ENCODE peak calls at places on chromosomes 7 and 10, in four cellular contexts. L, C, R and E are unnamed samples.

GRCh38 chr7:140304071-140304799 is 94.1 kb downstream of the SLC37A3 start:
- DNase-seq in R (peak; percentile 9), L (peak; percentile 16), C (no peak), E (peak; percentile 55)

GRCh38 chr10:84265378-84265777 is 20.5 kb downstream of the RGR start:
- DNase-seq in R (no peak), L (no peak), C (no peak), E (no peak)

GRCh38 chr10:2701802-2702201 is 365.5 kb upstream of the PFKP start:
- DNase-seq in C (no peak), R (no peak), L (no peak), E (no peak)

GRCh38 chr7:134622303-134622995 is 24.2 kb upstream of the BPGM start:
- DNase-seq in C (no peak), L (no peak), R (no peak), E (no peak)

GRCh38 chr10:63588436-63589180 is 67.4 kb downstream of the REEP3 start:
- DNase-seq in R (peak; percentile 15), L (peak; percentile 39), C (no peak), E (peak; percentile 30)

GRCh38 chr10:61899997-61900828 is 1.3 kb upstream of the ARID5B start:
- DNase-seq in L (peak; percentile 79), C (peak; percentile 29), R (peak; percentile 91), E (no peak)

GRCh38 chr10:69644658-69645295 is 14.7 kb downstream of the FAM241B start:
- DNase-seq in L (peak; percentile 41), C (peak; percentile 79), R (peak; percentile 59), E (peak; percentile 72)

GRCh38 chr7:128844777-128845311 is 14.6 kb downstream of the FLNC start:
- DNase-seq in C (no peak), R (no peak), L (no peak), E (no peak)

GRCh38 chr7:26397786-26398435 is 106.2 kb downstream of the SNX10 start:
- DNase-seq in C (peak; percentile 73), L (no peak), R (peak; percentile 36), E (peak; percentile 60)

GRCh38 chr7:81871606-81872265 is 101.9 kb upstream of the HGF start:
- DNase-seq in R (no peak), L (no peak), C (no peak), E (no peak)

GRCh38 chr10:101120884-101121660 is 10.0 kb upstream of the TLX1 start:
- DNase-seq in R (no peak), L (no peak), C (peak; percentile 31), E (no peak)

DNA sequence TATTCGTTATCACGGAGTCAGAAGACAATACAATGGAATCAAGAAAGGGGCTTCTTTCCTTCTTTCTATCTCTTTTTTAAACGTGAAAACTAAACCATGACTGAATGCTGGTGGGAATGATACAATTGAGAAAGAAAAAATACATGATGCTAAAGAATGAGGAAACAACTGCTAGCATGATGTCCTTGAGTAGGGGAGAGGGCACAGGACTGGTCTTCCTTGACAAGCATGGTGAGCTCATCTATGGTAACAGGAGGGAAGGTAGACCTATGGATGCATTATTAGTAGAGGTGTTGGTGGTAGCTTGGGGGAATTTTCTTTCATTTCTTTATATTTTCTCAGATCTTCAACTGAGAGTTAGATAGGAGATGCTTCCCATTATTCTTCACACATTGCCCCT is 88.9 kb upstream of the COL1A2 start:
- DNase-seq in L (no peak), R (no peak), C (no peak), E (no peak)
- H3K79me1 ChIP-seq in L (peaks cover 4% of the 10 kb centered on the region), R (no peaks in the 10 kb centered on the region), C (no peaks in the 10 kb centered on the region), E (no peaks in the 10 kb centered on the region)

GRCh38 chr7:98654524-98655272 is 37.6 kb downstream of the NPTX2 start:
- DNase-seq in L (no peak), R (no peak), C (no peak), E (no peak)
- H2BK15ac ChIP-seq in L (no peak overlapping the region), R (no peak overlapping the region), C (no peak overlapping the region), E (no peak overlapping the region)

DNA sequence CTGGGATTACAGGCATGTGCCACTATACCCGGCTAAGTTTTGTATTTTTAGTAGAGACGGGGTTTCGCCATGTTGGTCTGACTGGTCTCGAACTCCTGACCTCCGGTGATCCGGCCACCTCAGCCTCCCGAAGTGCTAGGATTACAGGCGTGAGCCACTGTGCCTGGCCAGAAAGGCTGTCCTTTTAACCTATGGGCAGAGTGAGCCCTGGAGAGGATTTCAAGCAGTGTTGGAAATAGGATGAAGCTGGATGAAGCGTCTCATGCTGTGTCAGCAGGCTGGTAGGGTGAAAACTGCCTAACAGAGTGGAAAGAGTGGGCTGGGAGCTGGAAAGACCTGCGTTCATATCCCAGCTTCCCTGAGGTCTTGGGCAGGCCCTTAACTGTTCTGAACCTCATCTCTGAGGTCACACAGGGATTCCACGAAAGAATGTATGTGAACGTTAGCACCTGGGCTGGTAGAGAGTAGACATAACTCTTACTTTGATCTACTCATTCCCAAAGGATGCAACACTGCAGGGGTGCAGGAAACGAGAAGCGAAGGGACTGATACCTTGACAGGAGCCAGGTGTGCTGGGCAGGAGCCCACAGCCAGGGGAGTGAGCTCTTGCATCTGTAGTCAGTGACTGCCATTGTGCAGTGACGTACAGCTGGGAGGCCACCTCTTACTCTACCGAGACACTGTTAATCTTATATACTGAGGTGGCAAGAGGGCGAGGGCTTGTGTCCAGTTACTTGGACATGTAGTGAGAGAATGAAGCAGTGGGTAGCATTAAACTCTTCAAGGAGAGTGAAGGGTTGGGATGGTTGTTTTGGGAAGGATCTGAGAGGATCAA is 34.2 kb downstream of the WBP1L start:
- DNase-seq in C (peak; percentile 71), R (no peak), L (no peak), E (peak; percentile 59)
- H3K79me1 ChIP-seq in C (no peaks in the 10 kb centered on the region), R (peaks cover 33% of the 10 kb centered on the region), L (peaks cover 49% of the 10 kb centered on the region), E (peaks cover 18% of the 10 kb centered on the region)

GRCh38 chr7:159027091-159027802 is 117.4 kb downstream of the VIPR2 start:
- DNase-seq in C (peak; percentile 20), R (no peak), L (no peak), E (peak; percentile 31)
- H2BK15ac ChIP-seq in C (no peak overlapping the region), R (no peak overlapping the region), L (no peak overlapping the region), E (no peak overlapping the region)

GRCh38 chr7:22187691-22188348 is 169.1 kb downstream of the RAPGEF5 start:
- DNase-seq in L (no peak), R (no peak), C (no peak), E (no peak)

GRCh38 chr7:22185559-22185958 is 171.4 kb downstream of the RAPGEF5 start:
- DNase-seq in L (no peak), C (no peak), R (no peak), E (no peak)

GRCh38 chr7:22183522-22184280 is 173.3 kb downstream of the RAPGEF5 start:
- DNase-seq in R (no peak), C (no peak), L (no peak), E (no peak)

GRCh38 chr7:22182139-22182538 is 174.8 kb downstream of the RAPGEF5 start:
- DNase-seq in R (no peak), C (no peak), L (no peak), E (no peak)

GRCh38 chr7:22184549-22185199 is 172.3 kb downstream of the RAPGEF5 start:
- DNase-seq in C (peak; percentile 59), R (no peak), L (no peak), E (peak; percentile 84)
- H3K79me1 ChIP-seq in C (no peaks in the 10 kb centered on the region), R (no peaks in the 10 kb centered on the region), L (no peaks in the 10 kb centered on the region), E (no peaks in the 10 kb centered on the region)

GRCh38 chr7:29143698-29144203 is 2.6 kb downstream of the CPVL start:
- DNase-seq in R (no peak), C (no peak), L (no peak), E (no peak)

GRCh38 chr7:29146888-29147609 is 712 bp upstream of the CPVL start:
- DNase-seq in R (peak; percentile 16), L (no peak), C (peak; percentile 34), E (peak; percentile 39)

GRCh38 chr7:29147821-29148220 is 1.5 kb upstream of the CPVL start:
- DNase-seq in R (no peak), L (no peak), C (no peak), E (no peak)

GRCh38 chr7:29145553-29146081 is 720 bp downstream of the CPVL start:
- DNase-seq in C (no peak), L (no peak), R (no peak), E (no peak)

DNA sequence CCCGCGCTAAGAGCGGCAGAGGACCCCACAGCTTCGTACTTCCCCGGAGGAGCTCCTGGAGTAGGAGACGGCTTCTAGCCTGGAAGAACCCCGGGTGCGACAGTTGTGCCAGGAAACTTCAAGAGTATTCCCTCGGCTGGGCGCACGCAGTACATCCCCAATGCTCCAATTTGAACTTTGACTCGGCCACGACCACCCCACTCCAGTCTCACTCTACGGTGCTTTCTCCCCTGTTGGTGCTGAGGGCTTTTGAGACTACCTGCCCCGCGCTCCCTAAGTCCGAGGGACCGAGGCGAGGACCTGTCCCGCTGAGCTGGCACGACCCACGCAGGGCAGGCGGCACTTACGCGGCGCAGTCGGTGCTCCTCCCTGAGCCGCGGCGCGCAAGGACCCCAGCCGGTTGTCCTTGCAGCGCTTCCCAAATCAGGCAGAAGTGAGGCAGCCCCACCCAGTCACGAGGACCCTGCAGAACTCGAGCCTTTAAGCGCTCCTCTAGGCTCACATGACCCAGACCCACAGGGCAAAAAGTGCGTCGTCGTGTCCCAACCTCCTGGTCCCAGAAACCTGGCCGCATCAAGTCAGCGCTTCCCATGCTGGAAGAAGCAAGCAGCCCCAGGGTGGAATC is at the start of gene CPVL:
- DNase-seq in C (peak; percentile 78), L (no peak), R (peak; percentile 4), E (peak; percentile 91)
- H2BK15ac ChIP-seq in C (no peak within 1 kb of the TSS), L (no peak within 1 kb of the TSS), R (no peak within 1 kb of the TSS), E (no peak within 1 kb of the TSS)

DNA sequence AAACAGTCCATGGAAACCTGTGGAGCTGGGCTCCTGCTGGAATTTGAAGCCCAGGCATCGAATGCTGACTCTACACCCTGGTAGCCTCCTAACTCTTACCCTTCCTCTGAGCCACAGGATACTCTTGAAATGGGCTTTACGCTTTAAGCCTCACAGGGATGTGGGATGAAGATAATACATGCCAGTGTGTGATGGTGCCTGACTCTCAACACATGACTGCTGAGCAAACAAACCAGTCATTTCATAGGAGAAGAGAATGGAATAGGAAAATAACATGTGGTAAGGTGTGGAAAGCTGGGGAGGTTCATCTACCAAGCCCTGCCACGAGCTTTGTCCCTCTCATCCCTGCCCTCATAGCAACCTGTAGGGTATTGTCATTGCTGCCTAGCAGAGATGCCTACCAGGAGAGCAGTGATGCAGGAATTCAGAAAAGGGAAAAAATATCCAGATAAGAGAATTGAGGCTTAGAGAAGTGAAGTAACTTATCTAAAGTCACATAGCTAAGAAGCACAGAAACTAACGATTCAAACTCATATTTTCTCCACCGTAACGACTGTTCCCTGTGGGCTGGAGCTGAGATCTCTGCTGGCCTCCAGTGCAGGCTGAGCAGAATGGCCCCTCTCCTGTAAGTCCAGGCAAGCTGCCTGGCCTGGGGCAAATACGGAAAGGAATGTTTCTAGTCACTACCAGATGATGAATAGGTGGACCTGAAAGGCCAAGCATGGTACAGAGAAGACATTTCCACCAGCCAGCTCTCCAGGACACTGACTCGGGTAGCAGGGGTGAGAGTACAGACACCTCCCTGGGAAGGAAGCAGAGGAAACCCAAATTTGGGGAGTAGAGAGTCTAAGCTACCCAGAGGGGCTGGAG is 90.2 kb upstream of the DUSP5 start:
- DNase-seq in R (no peak), C (no peak), L (no peak), E (peak; percentile 60)
- H3K79me1 ChIP-seq in R (no peaks in the 10 kb centered on the region), C (no peaks in the 10 kb centered on the region), L (no peaks in the 10 kb centered on the region), E (no peaks in the 10 kb centered on the region)

GRCh38 chr10:71701733-71702132 is 17.8 kb downstream of the C10orf105 start:
- DNase-seq in L (no peak), C (no peak), R (no peak), E (no peak)
- H2BK15ac ChIP-seq in L (no peak overlapping the region), C (no peak overlapping the region), R (no peak overlapping the region), E (no peak overlapping the region)

GRCh38 chr10:5553400-5554170 is 28.8 kb downstream of the CALML3 start:
- DNase-seq in L (no peak), C (no peak), R (no peak), E (no peak)
- H3K79me1 ChIP-seq in L (no peaks in the 10 kb centered on the region), C (no peaks in the 10 kb centered on the region), R (no peaks in the 10 kb centered on the region), E (no peaks in the 10 kb centered on the region)